ENCODE peak calls at places on chromosomes 3 and 15, in ten cellular contexts. U, K, I, J, D, R, H, Y, W and Z are unnamed samples.

GRCh38 chr3:8597515-8597853 is 47.1 kb downstream of the SSUH2 start:
- DNase-seq in W (no peak), J (no peak), U (no peak), D (no peak), R (no peak), H (no peak), I (no peak), Y (no peak), K (no peak), Z (no peak)

GRCh38 chr15:49718846-49719245 is 98.0 kb downstream of the DTWD1 start:
- DNase-seq in R (no peak), Y (no peak), K (no peak), D (no peak), I (no peak), J (no peak), W (no peak), U (no peak), H (no peak), Z (no peak)

GRCh38 chr3:152899306-152899705 is 64.4 kb downstream of the P2RY1 start:
- DNase-seq in D (no peak), U (no peak), H (no peak), R (no peak), J (no peak), Y (no peak), W (no peak), I (no peak), K (no peak), Z (no peak)

GRCh38 chr3:36372534-36372935 is 7.8 kb upstream of the STAC start:
- DNase-seq in D (no peak), I (peak), W (no peak), U (no peak), Y (no peak), K (no peak), R (no peak), J (no peak), H (no peak), Z (no peak)

GRCh38 chr15:42094512-42094963 is at the start of gene PLA2G4D:
- DNase-seq in K (no peak), R (no peak), H (no peak), J (no peak), I (no peak), Y (no peak), W (no peak), D (no peak), U (no peak), Z (no peak)

GRCh38 chr15:78174398-78174797 is 25.2 kb downstream of the IDH3A start:
- DNase-seq in Y (peak), D (no peak), K (no peak), U (no peak), I (no peak), J (no peak), H (no peak), W (no peak), R (no peak), Z (no peak)

GRCh38 chr15:75702431-75702830 is 10.2 kb downstream of the CSPG4 start:
- DNase-seq in J (no peak), I (no peak), U (no peak), Y (no peak), R (no peak), W (no peak), H (no peak), D (no peak), K (no peak), Z (no peak)

GRCh38 chr3:8266679-8267267 is 234.8 kb upstream of the LMCD1 start:
- DNase-seq in D (no peak), H (no peak), R (no peak), W (no peak), I (no peak), Y (peak), U (no peak), J (no peak), K (no peak), Z (no peak)